ENCODE peak calls at places on chromosomes 7 and 10, in seven cellular contexts. H is heart right ventricle; R is SHP77 treated with DMSO at 0.1 percent for 48 hours; I is A172; Z is activated effector memory CD4-positive, alpha-beta T cell treated with Interleukin-2 at 50 U/mL for 16 hours; S is T-helper 2 cell; B is HT-29. A is an unnamed sample.

GRCh38 chr7:17887286-17887685 is 53.0 kb downstream of the SNX13 start:
- DNase-seq in B (no peak), R (no peak), I (no peak), H (no peak), Z (no peak), S (no peak), A (no peak)

GRCh38 chr7:32163141-32163806 is 93.1 kb upstream of the PDE1C start:
- DNase-seq in S (no peak), R (no peak), Z (no peak), I (peak), H (peak), B (no peak), A (no peak)

GRCh38 chr10:76430330-76430729 is 998.9 kb downstream of the LRMDA start:
- DNase-seq in B (no peak), R (no peak), I (peak), S (no peak), H (no peak), Z (no peak), A (no peak)

GRCh38 chr7:30740417-30741181 is 11.3 kb upstream of the INMT start:
- DNase-seq in S (peak), Z (peak), B (peak), R (peak), H (peak), I (peak), A (peak)

GRCh38 chr7:7175075-7175695 is 7.2 kb upstream of the C1GALT1 start:
- DNase-seq in B (no peak), Z (no peak), S (no peak), R (no peak), I (no peak), H (no peak), A (no peak)

GRCh38 chr10:63414481-63415260 is 51.1 kb downstream of the JMJD1C start:
- DNase-seq in S (no peak), H (no peak), B (no peak), I (no peak), R (no peak), Z (no peak), A (no peak)

GRCh38 chr7:75971961-75972763 is 22.2 kb downstream of the TMEM120A start:
- DNase-seq in R (no peak), S (no peak), I (no peak), H (peak), Z (no peak), B (peak), A (no peak)

GRCh38 chr10:44906476-44906875 is 4.7 kb upstream of the TMEM72 start:
- DNase-seq in S (no peak), Z (no peak), R (no peak), I (no peak), H (no peak), B (no peak), A (no peak)

GRCh38 chr7:31958216-31958615 is 112.0 kb downstream of the PDE1C start:
- DNase-seq in S (no peak), H (no peak), B (no peak), Z (no peak), I (no peak), R (no peak), A (no peak)

GRCh38 chr7:43211693-43212092 is 99.2 kb downstream of the HECW1 start:
- DNase-seq in I (peak), S (no peak), R (no peak), B (no peak), H (no peak), Z (no peak), A (no peak)

GRCh38 chr10:87656431-87657072 is 3.1 kb upstream of the PAPSS2 start:
- DNase-seq in Z (no peak), I (peak), B (peak), S (no peak), R (no peak), H (no peak), A (no peak)

GRCh38 chr7:79988642-79989041 is 146.0 kb upstream of the GNAI1 start:
- DNase-seq in I (peak), B (no peak), R (no peak), Z (no peak), H (no peak), S (no peak), A (no peak)

GRCh38 chr7:28149291-28150101 is 31.1 kb downstream of the JAZF1 start:
- DNase-seq in B (no peak), H (no peak), Z (no peak), R (no peak), I (no peak), S (no peak), A (no peak)

GRCh38 chr7:38539477-38540081 is 91.6 kb downstream of the AMPH start:
- DNase-seq in R (no peak), H (no peak), Z (no peak), S (no peak), I (no peak), B (no peak), A (no peak)

GRCh38 chr7:11706666-11707605 is 125.1 kb downstream of the THSD7A start:
- DNase-seq in Z (no peak), R (peak), S (no peak), I (no peak), B (peak), H (no peak), A (no peak)

GRCh38 chr7:29360633-29361625 is 166.4 kb downstream of the CHN2 start:
- DNase-seq in Z (no peak), R (no peak), S (no peak), I (no peak), B (no peak), H (no peak), A (no peak)

GRCh38 chr7:159109092-159110035 is 35.3 kb downstream of the VIPR2 start:
- DNase-seq in S (no peak), R (peak), Z (no peak), H (no peak), I (no peak), B (peak), A (no peak)

GRCh38 chr10:100731603-100732596 is 13.5 kb upstream of the PAX2 start:
- DNase-seq in H (no peak), B (no peak), R (no peak), Z (no peak), S (no peak), I (no peak), A (no peak)

GRCh38 chr7:37732253-37732652 is 48.7 kb downstream of the GPR141 start:
- DNase-seq in H (peak), S (no peak), R (peak), Z (no peak), B (peak), I (peak), A (no peak)

GRCh38 chr10:51669041-51669440 is 30.4 kb downstream of the CSTF2T start:
- DNase-seq in S (no peak), B (no peak), R (no peak), I (no peak), H (no peak), Z (no peak), A (no peak)

GRCh38 chr10:100038561-100039071 is 28.9 kb upstream of the DNMBP start:
- DNase-seq in H (peak), Z (no peak), I (peak), S (no peak), R (no peak), B (peak), A (no peak)

GRCh38 chr10:118844731-118845573 is 90.2 kb upstream of the CACUL1 start:
- DNase-seq in I (peak), H (no peak), Z (no peak), B (no peak), S (no peak), R (no peak), A (no peak)

GRCh38 chr10:89219512-89220218 is 12.5 kb upstream of the CH25H start:
- DNase-seq in R (no peak), Z (no peak), H (no peak), B (no peak), S (no peak), I (no peak), A (no peak)

GRCh38 chr10:103941801-103942200 is 23.8 kb upstream of the STN1 start:
- DNase-seq in H (no peak), Z (no peak), I (no peak), S (no peak), B (no peak), R (no peak), A (no peak)

GRCh38 chr10:99841746-99842145 is 59.3 kb downstream of the ABCC2 start:
- DNase-seq in I (no peak), Z (no peak), H (no peak), R (no peak), S (no peak), B (no peak), A (no peak)

GRCh38 chr7:116165717-116166116 is 44.6 kb upstream of the TES start:
- DNase-seq in B (no peak), I (no peak), H (no peak), Z (no peak), R (no peak), S (no peak), A (no peak)

GRCh38 chr7:115822380-115822779 is 208.2 kb downstream of the TFEC start:
- DNase-seq in H (no peak), S (no peak), Z (no peak), B (no peak), I (no peak), R (no peak), A (no peak)

GRCh38 chr10:36424377-36424971 is 700.9 kb upstream of the ANKRD30A start:
- DNase-seq in I (no peak), R (no peak), H (no peak), Z (no peak), S (no peak), B (no peak), A (no peak)

GRCh38 chr10:110636572-110636931 is 7.6 kb upstream of the RBM20 start:
- DNase-seq in H (no peak), I (no peak), S (no peak), B (no peak), R (no peak), Z (no peak), A (no peak)

GRCh38 chr7:2038876-2039728 is 193.6 kb downstream of the MAD1L1 start:
- DNase-seq in R (no peak), Z (no peak), B (no peak), I (no peak), S (no peak), H (no peak), A (no peak)

GRCh38 chr7:138480527-138480926 is 20.5 kb downstream of the TRIM24 start:
- DNase-seq in I (no peak), B (no peak), R (no peak), H (no peak), S (no peak), Z (no peak), A (no peak)

GRCh38 chr10:44925811-44926760 is 14.9 kb downstream of the TMEM72 start:
- DNase-seq in I (no peak), R (no peak), S (no peak), B (no peak), H (no peak), Z (no peak), A (peak)

GRCh38 chr10:75121322-75121721 is 9.9 kb downstream of the SAMD8 start:
- DNase-seq in H (no peak), R (no peak), Z (no peak), S (no peak), I (no peak), B (no peak), A (no peak)